ENCODE peak calls at places on chromosomes 13 and 19, in nine cellular contexts. I is H9, L is fibroblast of villous mesenchyme, J is adrenal gland, P is PC-3, G is hepatocyte, W is dorsolateral prefrontal cortex, S is fibroblast of the aortic adventitia, R is AG10803. T is an unnamed sample.
A peak's percentile ranks its signal among the peaks of the same experiment; 100 is the strongest.

GRCh38 chr13:27489456-27489855 is 39.1 kb upstream of the MTIF3 start:
- DNase-seq in I (no peak), L (no peak), J (no peak), P (no peak), G (no peak), W (no peak), S (no peak), R (no peak), T (no peak)

GRCh38 chr13:110345266-110345665 is 38.2 kb downstream of the COL4A2 start:
- DNase-seq in I (no peak), L (no peak), J (no peak), P (no peak), G (no peak), W (no peak), S (no peak), R (no peak), T (no peak)

GRCh38 chr13:28494537-28494860 is 429 bp downstream of the FLT1 start:
- DNase-seq in I (no peak), L (no peak), J (no peak), P (no peak), G (no peak), W (no peak), S (no peak), R (no peak), T (no peak)

GRCh38 chr19:55259540-55260210 is 858 bp upstream of the PPP6R1 start:
- DNase-seq in I (no peak), L (no peak), J (peak; percentile 57), P (no peak), G (peak; percentile 43), W (peak; percentile 32), S (no peak), R (peak; percentile 10), T (no peak)

GRCh38 chr13:99968521-99969367 is 2.8 kb downstream of the ZIC5 start:
- DNase-seq in I (peak; percentile 39), L (no peak), J (no peak), P (no peak), G (no peak), W (no peak), S (no peak), R (no peak), T (no peak)

GRCh38 chr19:13436352-13436751 is 69.9 kb downstream of the CACNA1A start:
- DNase-seq in I (no peak), L (no peak), J (no peak), P (no peak), G (no peak), W (no peak), S (no peak), R (no peak), T (no peak)

GRCh38 chr19:29614046-29614445 is 8.0 kb downstream of the POP4 start:
- DNase-seq in I (no peak), L (no peak), J (no peak), P (no peak), G (no peak), W (no peak), S (no peak), R (no peak), T (no peak)

GRCh38 chr19:44529541-44529940 is at the start of gene CEACAM20:
- DNase-seq in I (no peak), L (no peak), J (no peak), P (no peak), G (no peak), W (no peak), S (no peak), R (no peak), T (no peak)

GRCh38 chr19:2047449-2048103 is 3.5 kb downstream of the MKNK2 start:
- DNase-seq in I (peak; percentile 28), L (peak; percentile 67), J (peak; percentile 86), P (peak; percentile 15), G (peak; percentile 63), W (no peak), S (no peak), R (peak; percentile 56), T (peak; percentile 29)

GRCh38 chr13:48595330-48596127 is 58.2 kb upstream of the CYSLTR2 start:
- DNase-seq in I (peak; percentile 61), L (peak; percentile 84), J (peak; percentile 74), P (peak; percentile 65), G (peak; percentile 82), W (peak; percentile 60), S (peak; percentile 83), R (peak; percentile 47), T (peak; percentile 59)

GRCh38 chr19:23554548-23554947 is 132.5 kb downstream of the ZNF675 start:
- DNase-seq in I (no peak), L (no peak), J (no peak), P (peak; percentile 83), G (no peak), W (no peak), S (no peak), R (peak; percentile 36), T (peak; percentile 91)

GRCh38 chr13:33679658-33680012 is 138.3 kb upstream of the RFC3 start:
- DNase-seq in I (no peak), L (no peak), J (no peak), P (no peak), G (no peak), W (no peak), S (no peak), R (no peak), T (no peak)

GRCh38 chr19:33234736-33235135 is 9.1 kb upstream of the SLC7A10 start:
- DNase-seq in I (no peak), L (no peak), J (no peak), P (no peak), G (no peak), W (no peak), S (no peak), R (no peak), T (no peak)

GRCh38 chr19:46755853-46756543 is 9.7 kb upstream of the STRN4 start:
- DNase-seq in I (no peak), L (no peak), J (no peak), P (no peak), G (no peak), W (no peak), S (no peak), R (no peak), T (no peak)

GRCh38 chr19:15498910-15499309 is 9.4 kb upstream of the CYP4F22 start:
- DNase-seq in I (peak; percentile 77), L (no peak), J (no peak), P (no peak), G (no peak), W (no peak), S (no peak), R (no peak), T (no peak)

GRCh38 chr13:34853161-34853560 is 88.9 kb upstream of the NBEA start:
- DNase-seq in I (no peak), L (no peak), J (no peak), P (no peak), G (no peak), W (no peak), S (no peak), R (no peak), T (no peak)

GRCh38 chr19:8550070-8550469 is 27.2 kb downstream of the MYO1F start:
- DNase-seq in I (no peak), L (no peak), J (no peak), P (no peak), G (no peak), W (no peak), S (no peak), R (no peak), T (no peak)
- TF ChIP-seq CTCF in I (no peak), L (no peak), J (no peak), P (no peak), G (no peak), W (no peak), S (no peak), R (no peak), T (no peak)

GRCh38 chr13:39249971-39250370 is 211.7 kb downstream of the NHLRC3 start:
- DNase-seq in I (no peak), L (no peak), J (no peak), P (no peak), G (no peak), W (no peak), S (no peak), R (no peak), T (no peak)

GRCh38 chr13:39251340-39251739 is 213.1 kb downstream of the NHLRC3 start:
- DNase-seq in I (no peak), L (no peak), J (no peak), P (no peak), G (no peak), W (no peak), S (no peak), R (no peak), T (no peak)

GRCh38 chr13:39244561-39245230 is 206.4 kb downstream of the NHLRC3 start:
- DNase-seq in I (no peak), L (no peak), J (no peak), P (no peak), G (no peak), W (no peak), S (no peak), R (no peak), T (no peak)

GRCh38 chr13:39250440-39250839 is 212.2 kb downstream of the NHLRC3 start:
- DNase-seq in I (no peak), L (no peak), J (no peak), P (no peak), G (no peak), W (no peak), S (no peak), R (no peak), T (no peak)

GRCh38 chr13:39245688-39246087 is 207.4 kb downstream of the NHLRC3 start:
- DNase-seq in I (no peak), L (no peak), J (no peak), P (no peak), G (no peak), W (no peak), S (no peak), R (no peak), T (no peak)
- TF ChIP-seq CTCF in I (no peak), L (no peak), J (no peak), P (no peak), G (no peak), W (no peak), S (no peak), R (no peak), T (no peak)

GRCh38 chr13:52845766-52846566 is 2.5 kb downstream of the PCDH8 start:
- DNase-seq in I (peak; percentile 88), L (no peak), J (no peak), P (no peak), G (peak; percentile 69), W (peak; percentile 23), S (no peak), R (no peak), T (no peak)
- TF ChIP-seq CTCF in I (peak; percentile 68), L (peak; percentile 17), J (no peak), P (no peak), G (peak; percentile 42), W (peak; percentile 31), S (no peak), R (no peak), T (peak; percentile 8)

DNA sequence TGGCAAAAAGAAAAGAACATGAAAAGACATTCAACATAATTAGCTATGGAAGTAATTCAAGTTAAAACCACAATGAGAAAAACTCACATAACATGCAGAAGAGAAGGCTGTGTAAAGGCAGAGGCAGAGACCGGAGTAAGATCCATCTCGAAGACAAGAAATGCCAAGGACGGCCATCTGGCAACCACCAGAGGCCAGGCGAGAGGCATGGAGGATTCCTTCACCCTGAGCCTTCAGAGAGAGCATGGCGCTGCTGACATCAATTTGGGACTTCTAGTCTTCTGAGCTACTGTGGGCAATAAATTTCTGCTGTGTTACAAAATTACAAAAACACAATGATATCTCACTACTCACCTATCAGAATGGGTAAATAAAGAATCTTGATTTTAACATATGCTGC is 381.0 kb downstream of the TSHZ3 start:
- DNase-seq in I (no peak), L (no peak), J (no peak), P (no peak), G (no peak), W (no peak), S (peak; percentile 2), R (peak; percentile 24), T (no peak)
- TF ChIP-seq CTCF in I (peak; percentile 43), L (no peak), J (peak; percentile 9), P (no peak), G (no peak), W (no peak), S (peak; percentile 23), R (peak; percentile 53), T (peak; percentile 50)

T was measured in HFFc6.